ENCODE peak calls at places on chromosome 19, in seven cellular contexts. D is GM23338, R is upper lobe of left lung, Y is HCT116, U is K562, X is SK-N-SH, P is breast epithelium. V is an unnamed sample.

GRCh38 chr19:9962623-9963290 is 26.4 kb upstream of the OLFM2 start:
- DNase-seq in D (no peak), R (no peak), Y (no peak), U (no peak), X (no peak), P (no peak), V (no peak)

GRCh38 chr19:33231511-33231910 is 5.9 kb upstream of the SLC7A10 start:
- DNase-seq in D (no peak), R (no peak), Y (no peak), U (no peak), X (no peak), P (no peak), V (no peak)

GRCh38 chr19:10115392-10116084 is 4.0 kb downstream of the P2RY11 start:
- DNase-seq in D (no peak), R (no peak), Y (no peak), U (peak; percentile 14), X (peak; percentile 37), P (no peak), V (peak; percentile 87)

GRCh38 chr19:38265213-38265861 is 964 bp downstream of the SPINT2 start:
- DNase-seq in D (peak; percentile 62), R (peak; percentile 77), Y (no peak), U (no peak), X (no peak), P (no peak), V (no peak)

GRCh38 chr19:5083547-5083965 is 114.6 kb downstream of the KDM4B start:
- DNase-seq in D (no peak), R (no peak), Y (no peak), U (peak; percentile 35), X (no peak), P (no peak), V (no peak)

GRCh38 chr19:49430678-49431329 is 5.6 kb downstream of the GFY start:
- DNase-seq in D (no peak), R (no peak), Y (no peak), U (peak; percentile 57), X (peak; percentile 68), P (no peak), V (no peak)

GRCh38 chr19:3573162-3573857 is 566 bp downstream of the HMG20B start:
- DNase-seq in D (peak; percentile 51), R (peak; percentile 29), Y (no peak), U (no peak), X (no peak), P (no peak), V (no peak)

GRCh38 chr19:8087876-8088275 is 35.3 kb downstream of the CCL25 start:
- DNase-seq in D (no peak), R (no peak), Y (no peak), U (no peak), X (no peak), P (no peak), V (no peak)

GRCh38 chr19:2476451-2477140 is 669 bp downstream of the GADD45B start:
- DNase-seq in D (peak; percentile 74), R (peak; percentile 51), Y (no peak), U (peak; percentile 69), X (peak; percentile 66), P (peak; percentile 62), V (no peak)

GRCh38 chr19:12350890-12351197 is 14.6 kb downstream of the ZNF442 start:
- DNase-seq in D (peak; percentile 10), R (no peak), Y (no peak), U (no peak), X (no peak), P (no peak), V (no peak)

GRCh38 chr19:13797870-13798269 is 2.6 kb downstream of the ZSWIM4 start:
- DNase-seq in D (no peak), R (no peak), Y (no peak), U (no peak), X (no peak), P (no peak), V (no peak)

GRCh38 chr19:17522988-17523872 is 11.8 kb downstream of the PGLS start:
- DNase-seq in D (no peak), R (peak; percentile 84), Y (no peak), U (no peak), X (no peak), P (no peak), V (no peak)

GRCh38 chr19:2602391-2603181 is 99.9 kb downstream of the GNG7 start:
- DNase-seq in D (peak; percentile 84), R (peak; percentile 81), Y (no peak), U (no peak), X (peak; percentile 87), P (peak; percentile 85), V (no peak)

GRCh38 chr19:13795595-13796300 is 505 bp downstream of the ZSWIM4 start:
- DNase-seq in D (peak; percentile 78), R (peak; percentile 62), Y (no peak), U (peak; percentile 69), X (peak; percentile 56), P (no peak), V (no peak)

GRCh38 chr19:3826163-3826562 is 40.0 kb upstream of the MATK start:
- DNase-seq in D (no peak), R (no peak), Y (no peak), U (no peak), X (peak; percentile 68), P (no peak), V (no peak)

GRCh38 chr19:3310280-3310679 is 56.1 kb upstream of the NFIC start:
- DNase-seq in D (no peak), R (no peak), Y (no peak), U (no peak), X (no peak), P (no peak), V (no peak)

GRCh38 chr19:1864480-1865171 is 1.2 kb upstream of the KLF16 start:
- DNase-seq in D (peak; percentile 90), R (peak; percentile 82), Y (no peak), U (peak; percentile 79), X (peak; percentile 90), P (peak; percentile 76), V (no peak)

GRCh38 chr19:18737337-18737953 is 53.7 kb downstream of the COMP start:
- DNase-seq in D (no peak), R (no peak), Y (no peak), U (no peak), X (no peak), P (no peak), V (no peak)

GRCh38 chr19:54469496-54469934 is 3.6 kb downstream of the CDC42EP5 start:
- DNase-seq in D (no peak), R (no peak), Y (no peak), U (no peak), X (no peak), P (no peak), V (no peak)

GRCh38 chr19:13766095-13766481 is 1.8 kb downstream of the MRI1 start:
- DNase-seq in D (no peak), R (no peak), Y (no peak), U (no peak), X (no peak), P (no peak), V (no peak)

GRCh38 chr19:50556236-50557008 is 11.8 kb downstream of the LRRC4B start:
- DNase-seq in D (peak; percentile 98), R (peak; percentile 65), Y (peak; percentile 49), U (peak; percentile 93), X (peak; percentile 96), P (no peak), V (no peak)
- H3K27me3 ChIP-seq in D (peaks cover 58% of the 10 kb centered on the region), R (no peaks in the 10 kb centered on the region), Y (no peaks in the 10 kb centered on the region), U (no peaks in the 10 kb centered on the region), X (no peaks in the 10 kb centered on the region), P (no peaks in the 10 kb centered on the region), V (no peaks in the 10 kb centered on the region)

DNA sequence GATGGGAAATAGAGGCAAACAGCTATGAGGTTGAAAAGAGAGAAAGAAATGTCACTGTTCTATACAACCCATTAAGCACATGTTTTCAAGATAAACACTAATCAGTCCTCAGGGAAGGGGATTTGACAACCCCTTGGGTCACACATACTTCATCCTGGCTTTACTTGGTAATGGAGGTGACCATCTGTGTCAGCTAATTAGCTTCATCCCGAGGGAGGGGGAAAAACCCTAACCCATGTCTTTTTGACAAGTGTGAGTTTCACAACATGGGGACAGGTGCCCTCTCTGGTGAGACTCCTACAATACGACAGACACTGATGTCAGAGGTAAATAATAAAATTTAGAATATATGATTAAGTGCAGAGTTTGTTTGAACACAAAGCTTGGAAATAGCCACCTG is 43.1 kb downstream of the ZNF611 start:
- DNase-seq in D (no peak), R (no peak), Y (no peak), U (peak; percentile 6), X (no peak), P (no peak), V (no peak)
- TF ChIP-seq POLR2AphosphoS5 in D (no peak), R (no peak), Y (no peak), U (no peak), X (no peak), P (no peak), V (no peak)

DNA sequence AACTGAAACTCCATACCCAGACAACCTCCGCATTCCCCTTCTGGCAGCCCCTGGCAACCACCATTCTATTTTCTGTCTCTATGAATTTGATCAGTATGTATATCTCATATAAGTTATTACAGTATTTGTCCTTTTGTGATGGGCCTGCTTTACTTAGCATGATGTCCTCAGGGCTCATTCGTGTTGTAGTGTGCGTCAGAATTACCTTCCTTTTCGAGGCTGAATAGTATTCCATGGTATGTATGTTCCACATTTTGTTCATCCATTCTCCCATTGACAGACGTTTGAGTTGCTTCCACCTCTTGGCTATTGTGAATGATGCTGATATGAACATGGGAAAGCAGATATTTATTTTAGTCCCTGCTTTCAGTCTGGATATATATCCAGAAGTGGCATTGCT is 5.0 kb downstream of the PLEKHF1 start:
- DNase-seq in D (no peak), R (no peak), Y (no peak), U (no peak), X (no peak), P (peak; percentile 30), V (no peak)
- H3K4me1 ChIP-seq in D (peaks cover 10% of the 10 kb centered on the region), R (peaks cover 47% of the 10 kb centered on the region), Y (peaks cover 16% of the 10 kb centered on the region), U (peaks cover 67% of the 10 kb centered on the region), X (peaks cover 19% of the 10 kb centered on the region), P (peaks cover 37% of the 10 kb centered on the region), V (peaks cover 75% of the 10 kb centered on the region)

GRCh38 chr19:29120471-29120870 is 92.5 kb downstream of the UQCRFS1 start:
- DNase-seq in D (no peak), R (no peak), Y (no peak), U (no peak), X (no peak), P (no peak), V (no peak)
- H3K27me3 ChIP-seq in D (no peaks in the 10 kb centered on the region), R (no peaks in the 10 kb centered on the region), Y (no peaks in the 10 kb centered on the region), U (no peaks in the 10 kb centered on the region), X (no peaks in the 10 kb centered on the region), P (no peaks in the 10 kb centered on the region), V (no peaks in the 10 kb centered on the region)

GRCh38 chr19:45403272-45403671 is 1.6 kb downstream of the PPP1R13L start:
- DNase-seq in D (no peak), R (no peak), Y (no peak), U (no peak), X (no peak), P (no peak), V (no peak)

GRCh38 chr19:45404557-45405434 is at the start of gene PPP1R13L:
- DNase-seq in D (peak; percentile 97), R (peak; percentile 94), Y (peak; percentile 96), U (peak; percentile 76), X (peak; percentile 92), P (peak; percentile 96), V (peak; percentile 96)

GRCh38 chr19:45402469-45403070 is 2.3 kb downstream of the PPP1R13L start:
- DNase-seq in D (peak; percentile 88), R (peak; percentile 38), Y (no peak), U (peak; percentile 86), X (peak; percentile 62), P (peak; percentile 67), V (no peak)

GRCh38 chr19:45405435-45406164 is 731 bp upstream of the PPP1R13L start:
- DNase-seq in D (peak; percentile 96), R (peak; percentile 90), Y (peak; percentile 92), U (peak; percentile 90), X (peak; percentile 93), P (peak; percentile 91), V (no peak)

GRCh38 chr19:45403781-45404556 is 900 bp downstream of the PPP1R13L start:
- DNase-seq in D (peak; percentile 95), R (peak; percentile 71), Y (no peak), U (peak; percentile 78), X (peak; percentile 64), P (peak; percentile 81), V (no peak)
- TF ChIP-seq POLR2AphosphoS5 in D (no peak), R (no peak), Y (peak; percentile 55), U (no peak), X (no peak), P (no peak), V (no peak)

V was measured in vagina.